ENCODE peak calls at places on chromosome 9, in eight cellular contexts. A is amniotic stem cell; Q is HS-5; S is neural progenitor cell; M is T follicular helper cell; P is stimulated activated CD4-positive, alpha-beta T cell treated with anti-CD3 and anti-CD28 coated beads, Interleukin-2, amount 100 ng/mL, for 48 hours; V is BE2C; K is right atrium auricular region. H is an unnamed sample.

GRCh38 chr9:90442738-90443137 is 199.9 kb downstream of the DIRAS2 start:
- DNase-seq in A (no peak), Q (no peak), S (no peak), M (no peak), P (no peak), V (no peak), K (no peak), H (no peak)

GRCh38 chr9:106883030-106883429 is 20.1 kb downstream of the ZNF462 start:
- DNase-seq in A (no peak), Q (no peak), S (no peak), M (no peak), P (no peak), V (no peak), K (no peak), H (no peak)

GRCh38 chr9:22156586-22156985 is 147.5 kb upstream of the CDKN2B start:
- DNase-seq in A (no peak), Q (no peak), S (no peak), M (no peak), P (no peak), V (no peak), K (no peak), H (no peak)

GRCh38 chr9:136140046-136140445 is 21.4 kb upstream of the TMEM250 start:
- DNase-seq in A (no peak), Q (no peak), S (no peak), M (no peak), P (no peak), V (no peak), K (no peak), H (no peak)

GRCh38 chr9:113570749-113571711 is 107.5 kb downstream of the RGS3 start:
- DNase-seq in A (no peak), Q (no peak), S (no peak), M (no peak), P (no peak), V (no peak), K (no peak), H (no peak)

GRCh38 chr9:135641745-135642144 is 2.4 kb upstream of the GLT6D1 start:
- DNase-seq in A (no peak), Q (peak), S (no peak), M (no peak), P (no peak), V (no peak), K (no peak), H (no peak)

GRCh38 chr9:129623331-129623730 is 2.4 kb upstream of the C9orf50 start:
- DNase-seq in A (no peak), Q (peak), S (no peak), M (no peak), P (no peak), V (no peak), K (no peak), H (no peak)

GRCh38 chr9:124496075-124496893 is 10.9 kb downstream of the NR5A1 start:
- DNase-seq in A (no peak), Q (no peak), S (no peak), M (no peak), P (no peak), V (no peak), K (no peak), H (no peak)

GRCh38 chr9:133572821-133573361 is 36.3 kb downstream of the FAM163B start:
- DNase-seq in A (no peak), Q (no peak), S (no peak), M (no peak), P (no peak), V (peak), K (no peak), H (no peak)

GRCh38 chr9:100674419-100675122 is 96.7 kb downstream of the CAVIN4 start:
- DNase-seq in A (no peak), Q (no peak), S (no peak), M (no peak), P (no peak), V (no peak), K (no peak), H (no peak)

GRCh38 chr9:84139296-84140100 is 158.9 kb downstream of the RMI1 start:
- DNase-seq in A (no peak), Q (no peak), S (no peak), M (no peak), P (no peak), V (no peak), K (no peak), H (no peak)

GRCh38 chr9:35518981-35519679 is 29.2 kb downstream of the RUSC2 start:
- DNase-seq in A (no peak), Q (no peak), S (no peak), M (no peak), P (no peak), V (no peak), K (no peak), H (no peak)

GRCh38 chr9:131418143-131419028 is 24.5 kb downstream of the PRRC2B start:
- DNase-seq in A (no peak), Q (no peak), S (peak), M (no peak), P (no peak), V (no peak), K (no peak), H (no peak)

GRCh38 chr9:136629879-136630661 is 32.6 kb upstream of the EGFL7 start:
- DNase-seq in A (no peak), Q (no peak), S (peak), M (peak), P (peak), V (peak), K (no peak), H (peak)

GRCh38 chr9:98406469-98406868 is 151.0 kb upstream of the TBC1D2 start:
- DNase-seq in A (no peak), Q (no peak), S (no peak), M (no peak), P (no peak), V (no peak), K (no peak), H (no peak)

GRCh38 chr9:4970970-4971641 is 14.0 kb upstream of the JAK2 start:
- DNase-seq in A (no peak), Q (no peak), S (no peak), M (no peak), P (peak), V (no peak), K (no peak), H (no peak)

GRCh38 chr9:127209220-127209619 is 55.4 kb upstream of the GARNL3 start:
- DNase-seq in A (no peak), Q (no peak), S (no peak), M (no peak), P (no peak), V (no peak), K (no peak), H (no peak)